ENCODE peak calls at places on chromosomes 13 and 19, in five cellular contexts. P is aorta, S is fibroblast of the conjunctiva, X is NCI-H1092, G is fibroblast of lung. H is an unnamed sample.

GRCh38 chr13:111216166-111216960 is 101.3 kb downstream of the ARHGEF7 start:
- DNase-seq in S (no peak), G (peak), P (no peak), X (peak), H (peak)

GRCh38 chr19:9883231-9883758 is 48.2 kb downstream of the PIN1 start:
- DNase-seq in X (peak), P (no peak), G (no peak), S (no peak), H (no peak)

GRCh38 chr19:44796701-44797115 is 12.2 kb upstream of the BCAM start:
- DNase-seq in S (no peak), X (peak), G (no peak), P (no peak), H (peak)

GRCh38 chr19:35491838-35492360 is 1.6 kb upstream of the KRTDAP start:
- DNase-seq in G (no peak), S (no peak), P (no peak), X (no peak), H (no peak)

GRCh38 chr19:13133241-13133870 is 15.3 kb downstream of the NACC1 start:
- DNase-seq in S (no peak), X (no peak), G (no peak), P (no peak), H (peak)

GRCh38 chr13:36130168-36130541 is 1.0 kb downstream of the DCLK1 start:
- DNase-seq in P (no peak), G (no peak), X (no peak), S (no peak), H (no peak)

GRCh38 chr19:40139533-40140287 is 49.0 kb upstream of the ZNF780A start:
- DNase-seq in P (no peak), G (peak), X (no peak), S (peak), H (peak)

GRCh38 chr13:43935878-43936277 is 56.2 kb downstream of the LACC1 start:
- DNase-seq in X (no peak), P (no peak), S (no peak), G (no peak), H (no peak)

GRCh38 chr19:30659638-30660037 is 287.5 kb downstream of the ZNF536 start:
- DNase-seq in X (no peak), G (no peak), S (no peak), P (no peak), H (no peak)

GRCh38 chr13:45229172-45229571 is 28.3 kb upstream of the KCTD4 start:
- DNase-seq in X (no peak), G (no peak), P (no peak), S (no peak), H (no peak)

GRCh38 chr19:10421240-10421948 is 1.1 kb downstream of the PDE4A start:
- DNase-seq in P (no peak), S (no peak), G (no peak), X (no peak), H (no peak)

GRCh38 chr13:51541809-51542258 is 42.4 kb upstream of the WDFY2 start:
- DNase-seq in X (no peak), G (no peak), P (no peak), S (no peak), H (no peak)